ENCODE peak calls at places on chromosome 4, in seven cellular contexts. J is uterus, H is OCI-LY7, Y is lower leg skin, N is A549, M is thyroid gland, R is heart left ventricle. O is an unnamed sample.

GRCh38 chr4:15400911-15401671 is 26.7 kb upstream of the C1QTNF7 start:
- DNase-seq in N (peak), R (peak), H (no peak), J (peak), M (peak), Y (peak), O (peak)

GRCh38 chr4:127669691-127670090 is 36.9 kb downstream of the INTU start:
- DNase-seq in H (no peak), R (no peak), N (no peak), M (no peak), J (no peak), Y (no peak), O (no peak)

GRCh38 chr4:152000518-152000917 is 239.7 kb upstream of the GATB start:
- DNase-seq in R (no peak), H (no peak), J (no peak), N (no peak), Y (no peak), M (no peak), O (no peak)

GRCh38 chr4:26132858-26133257 is 188.0 kb upstream of the RBPJ start:
- DNase-seq in R (no peak), M (no peak), N (no peak), Y (no peak), J (no peak), H (peak), O (no peak)

GRCh38 chr4:75490155-75490554 is 24.0 kb downstream of the RCHY1 start:
- DNase-seq in H (peak), J (no peak), Y (no peak), N (peak), R (no peak), M (no peak), O (no peak)

GRCh38 chr4:185115827-185116232 is 27.2 kb upstream of the SLC25A4 start:
- DNase-seq in M (peak), J (peak), R (peak), Y (no peak), H (no peak), N (peak), O (peak)

GRCh38 chr4:80006935-80007744 is 65.9 kb downstream of the ANTXR2 start:
- DNase-seq in N (no peak), Y (no peak), J (peak), M (no peak), H (no peak), R (no peak), O (no peak)

GRCh38 chr4:36310237-36310636 is 28.8 kb downstream of the DTHD1 start:
- DNase-seq in H (no peak), R (no peak), M (no peak), J (no peak), N (no peak), Y (no peak), O (no peak)

GRCh38 chr4:149345424-149345823 is 470.2 kb downstream of the IQCM start:
- DNase-seq in N (no peak), J (no peak), R (no peak), M (no peak), Y (no peak), H (no peak), O (no peak)

GRCh38 chr4:62640296-62640695 is 1440.2 kb downstream of the ADGRL3 start:
- DNase-seq in M (no peak), J (no peak), H (no peak), N (no peak), Y (no peak), R (no peak), O (no peak)

GRCh38 chr4:145299380-145300076 is 119.1 kb upstream of the OTUD4 start:
- DNase-seq in M (no peak), H (peak), N (no peak), Y (no peak), R (no peak), J (no peak), O (no peak)

GRCh38 chr4:234178-234577 is 71.1 kb downstream of the ZNF732 start:
- DNase-seq in M (no peak), Y (no peak), H (no peak), N (no peak), J (no peak), R (no peak), O (no peak)
- TF ChIP-seq CTCF in M (no peak), Y (no peak), H (no peak), N (no peak), J (no peak), R (no peak), O (no peak)

GRCh38 chr4:40626183-40626990 is 3.3 kb downstream of the RBM47 start:
- DNase-seq in Y (no peak), R (no peak), J (no peak), M (peak), H (no peak), N (no peak), O (no peak)

GRCh38 chr4:40629401-40630334 is at the start of gene RBM47:
- DNase-seq in N (peak), H (peak), M (peak), R (peak), J (peak), Y (peak), O (no peak)

GRCh38 chr4:40630335-40631021 is 814 bp upstream of the RBM47 start:
- DNase-seq in M (peak), H (peak), J (peak), N (peak), Y (no peak), R (peak), O (peak)

GRCh38 chr4:40628888-40629287 is 776 bp downstream of the RBM47 start:
- DNase-seq in N (no peak), H (no peak), M (no peak), Y (no peak), R (no peak), J (no peak), O (no peak)

DNA sequence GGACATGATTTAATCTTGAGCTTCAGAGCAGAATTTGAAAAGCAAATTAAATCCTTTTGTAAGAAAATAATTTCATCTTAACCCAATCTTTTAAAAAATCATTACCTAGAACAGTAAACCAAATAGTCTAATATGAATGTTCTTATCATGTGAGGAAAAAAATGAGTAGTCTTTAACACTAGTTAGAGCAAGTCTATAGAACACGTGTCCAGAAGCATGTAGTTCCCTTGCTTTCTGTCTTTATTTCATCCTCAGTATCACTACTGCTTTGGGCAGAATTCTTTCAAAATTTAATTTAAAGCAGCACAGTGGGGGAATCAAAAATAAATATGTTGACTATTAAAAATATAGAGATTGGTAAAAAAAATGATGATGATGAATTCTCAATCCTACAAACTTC is 2.1 kb downstream of the RBM47 start:
- DNase-seq in J (no peak), H (no peak), R (no peak), M (no peak), Y (no peak), N (no peak), O (no peak)
- H3K4me3 ChIP-seq in J (no peak), H (no peak), R (peak), M (peak), Y (no peak), N (peak), O (no peak)

GRCh38 chr4:10897076-10897475 is 212.5 kb upstream of the CLNK start:
- DNase-seq in H (no peak), Y (no peak), N (no peak), M (no peak), J (no peak), R (no peak), O (no peak)

GRCh38 chr4:10891866-10892265 is 207.3 kb upstream of the CLNK start:
- DNase-seq in H (no peak), Y (no peak), M (no peak), J (no peak), R (no peak), N (no peak), O (no peak)

GRCh38 chr4:10898072-10898471 is 213.5 kb upstream of the CLNK start:
- DNase-seq in H (no peak), M (no peak), N (no peak), R (no peak), Y (no peak), J (no peak), O (no peak)

GRCh38 chr4:10889819-10890218 is 205.3 kb upstream of the CLNK start:
- DNase-seq in M (no peak), J (no peak), N (no peak), Y (no peak), H (no peak), R (no peak), O (no peak)

GRCh38 chr4:10893417-10893816 is 208.8 kb upstream of the CLNK start:
- DNase-seq in H (peak), Y (no peak), N (no peak), M (no peak), R (no peak), J (no peak), O (no peak)
- TF ChIP-seq CTCF in H (peak), Y (no peak), N (no peak), M (no peak), R (no peak), J (no peak), O (no peak)

GRCh38 chr4:165355900-165356300 is 22.9 kb upstream of the CPE start:
- DNase-seq in J (peak), H (peak), M (peak), R (no peak), Y (no peak), N (peak), O (no peak)

GRCh38 chr4:165361804-165362203 is 17.0 kb upstream of the CPE start:
- DNase-seq in J (no peak), H (no peak), M (no peak), Y (no peak), N (no peak), R (no peak), O (no peak)

GRCh38 chr4:165360041-165360782 is 18.6 kb upstream of the CPE start:
- DNase-seq in J (no peak), Y (no peak), N (no peak), H (no peak), R (no peak), M (no peak), O (no peak)

GRCh38 chr4:165360985-165361678 is 17.7 kb upstream of the CPE start:
- DNase-seq in H (no peak), R (no peak), M (no peak), J (no peak), Y (no peak), N (no peak), O (no peak)

DNA sequence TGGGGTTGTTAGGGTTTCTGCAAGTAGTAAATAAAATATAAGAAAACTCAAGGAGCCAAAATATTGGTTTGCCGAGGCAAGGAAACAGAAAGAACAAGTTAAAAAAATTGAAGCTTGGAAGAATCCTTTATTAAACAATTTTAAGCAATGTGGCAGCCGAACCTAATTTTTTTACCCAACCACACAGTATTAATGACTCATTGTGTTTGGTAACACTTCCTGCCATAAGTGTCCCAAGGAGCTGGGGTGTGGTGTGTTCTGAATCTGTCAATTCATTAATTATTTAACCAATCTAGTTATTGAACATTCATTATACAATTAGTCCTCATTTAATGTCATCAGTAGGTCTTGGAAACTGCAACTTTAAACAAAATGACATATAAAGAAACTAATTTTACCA is 19.3 kb upstream of the CPE start:
- DNase-seq in J (no peak), M (no peak), H (no peak), N (no peak), Y (no peak), R (no peak), O (no peak)
- H3K4me3 ChIP-seq in J (no peak), M (no peak), H (no peak), N (no peak), Y (no peak), R (no peak), O (no peak)

GRCh38 chr4:33494150-33494549 is 2750.2 kb downstream of the ARAP2 start:
- DNase-seq in M (no peak), J (no peak), N (peak), R (no peak), Y (no peak), H (no peak), O (no peak)

GRCh38 chr4:33493231-33493630 is 2751.1 kb downstream of the ARAP2 start:
- DNase-seq in Y (no peak), M (no peak), N (no peak), R (no peak), H (no peak), J (no peak), O (no peak)
- TF ChIP-seq CTCF in Y (no peak), M (no peak), N (no peak), R (no peak), H (no peak), J (no peak), O (no peak)

GRCh38 chr4:41865306-41865980 is 69.8 kb upstream of the TMEM33 start:
- DNase-seq in H (no peak), J (no peak), M (no peak), N (no peak), Y (no peak), R (no peak), O (no peak)

GRCh38 chr4:41866799-41867677 is 68.2 kb upstream of the TMEM33 start:
- DNase-seq in Y (no peak), M (no peak), J (no peak), N (no peak), H (no peak), R (no peak), O (no peak)

GRCh38 chr4:41865981-41866798 is 69.0 kb upstream of the TMEM33 start:
- DNase-seq in R (no peak), N (no peak), Y (no peak), J (no peak), H (no peak), M (no peak), O (no peak)
- H3K4me3 ChIP-seq in R (no peak), N (no peak), Y (no peak), J (no peak), H (no peak), M (no peak), O (no peak)

DNA sequence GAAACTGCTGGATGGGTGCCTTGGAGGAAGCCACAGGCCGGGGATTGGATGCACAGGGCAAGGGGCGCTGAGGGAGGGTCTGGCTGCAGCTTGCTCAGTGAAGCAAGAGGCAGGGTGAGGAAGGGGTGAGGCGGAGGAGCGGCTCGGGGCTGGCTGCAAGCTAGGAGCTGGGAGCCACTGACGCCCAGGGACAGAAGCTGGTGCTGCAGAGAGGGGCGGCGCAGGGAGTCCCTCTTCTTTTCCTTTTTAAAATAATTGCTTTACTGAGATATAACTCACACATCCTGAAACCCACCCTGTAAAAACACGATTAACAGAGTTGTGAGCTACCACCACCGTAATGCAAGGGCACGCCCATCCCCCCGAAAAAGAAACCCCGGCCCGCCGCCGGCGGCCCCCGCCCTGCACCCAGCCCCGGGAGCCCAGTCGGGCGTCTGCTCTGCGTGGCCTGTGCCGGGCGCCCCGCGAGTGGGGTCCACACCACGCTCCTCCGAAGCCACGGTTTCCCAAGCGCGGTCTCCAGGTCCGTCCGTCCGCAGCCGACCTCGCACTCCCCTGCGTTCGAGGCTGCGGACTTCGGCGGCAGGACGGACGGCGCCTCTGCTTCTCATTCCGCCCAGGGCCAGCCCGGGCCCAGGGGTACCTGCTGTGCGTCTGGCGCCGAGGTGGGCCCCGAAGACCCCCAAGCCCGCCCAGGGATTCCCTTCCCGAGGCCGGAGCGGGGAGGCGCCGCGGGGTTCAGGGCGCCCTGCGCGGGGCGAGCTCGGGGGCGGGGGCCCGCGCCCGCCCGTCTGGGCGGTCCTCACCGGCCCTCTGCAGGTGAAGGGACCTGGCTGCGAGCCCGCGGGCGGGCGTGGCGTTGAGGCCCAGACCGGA is 865 bp upstream of the UVSSA start:
- DNase-seq in R (peak), H (peak), M (peak), N (peak), Y (peak), J (peak), O (peak)
- TF ChIP-seq CTCF in R (no peak), H (peak), M (no peak), N (no peak), Y (no peak), J (no peak), O (no peak)

O was measured in right atrium auricular region.